ENCODE peak calls at places on chromosomes 5 and 9, in nine cellular contexts. C, K, J, Q, G, Y, F, B and N are unnamed samples.

GRCh38 chr9:79616013-79616412 is 44.2 kb downstream of the TLE4 start:
- DNase-seq in C (no peak), K (peak; percentile 87), J (no peak), Q (peak; percentile 38), G (no peak), Y (no peak), F (no peak), B (no peak), N (no peak)

GRCh38 chr5:152072076-152072475 is 147.4 kb upstream of the GLRA1 start:
- DNase-seq in C (no peak), K (no peak), J (no peak), Q (no peak), G (no peak), Y (no peak), F (peak; percentile 31), B (no peak), N (no peak)

GRCh38 chr5:172640822-172641358 is at the start of gene NEURL1B:
- DNase-seq in C (no peak), K (peak; percentile 24), J (peak; percentile 90), Q (peak; percentile 43), G (peak; percentile 77), Y (peak; percentile 83), F (no peak), B (peak; percentile 91), N (peak; percentile 86)

GRCh38 chr9:137649553-137649952 is 30.7 kb downstream of the EHMT1 start:
- DNase-seq in C (no peak), K (no peak), J (no peak), Q (no peak), G (no peak), Y (no peak), F (no peak), B (no peak), N (no peak)

GRCh38 chr5:39190311-39191102 is 28.9 kb downstream of the FYB1 start:
- DNase-seq in C (no peak), K (peak; percentile 20), J (no peak), Q (no peak), G (no peak), Y (no peak), F (no peak), B (no peak), N (no peak)

GRCh38 chr5:317086-317811 is 4.3 kb upstream of the AHRR start:
- DNase-seq in C (peak; percentile 80), K (peak; percentile 67), J (no peak), Q (peak; percentile 76), G (no peak), Y (no peak), F (peak; percentile 57), B (peak; percentile 82), N (peak; percentile 82)

GRCh38 chr9:93098236-93098946 is 2.4 kb downstream of the CARD19 start:
- DNase-seq in C (peak; percentile 98), K (peak; percentile 96), J (peak; percentile 94), Q (peak; percentile 98), G (peak; percentile 85), Y (peak; percentile 94), F (peak; percentile 98), B (peak; percentile 82), N (peak; percentile 19)

GRCh38 chr5:17228833-17229291 is 11.4 kb downstream of the BASP1 start:
- DNase-seq in C (no peak), K (peak; percentile 54), J (no peak), Q (peak; percentile 72), G (no peak), Y (no peak), F (no peak), B (no peak), N (no peak)

GRCh38 chr5:176844281-176844680 is 33.9 kb downstream of the UNC5A start:
- DNase-seq in C (no peak), K (no peak), J (no peak), Q (no peak), G (no peak), Y (no peak), F (no peak), B (no peak), N (no peak)

GRCh38 chr5:178234121-178234752 is 1.6 kb upstream of the PHYKPL start:
- DNase-seq in C (no peak), K (no peak), J (peak; percentile 34), Q (no peak), G (no peak), Y (no peak), F (no peak), B (no peak), N (no peak)

GRCh38 chr9:74125916-74126315 is 371.2 kb upstream of the RORB start:
- DNase-seq in C (no peak), K (peak; percentile 54), J (no peak), Q (no peak), G (no peak), Y (no peak), F (no peak), B (no peak), N (no peak)

GRCh38 chr5:137051165-137051564 is 448.0 kb downstream of the SPOCK1 start:
- DNase-seq in C (no peak), K (no peak), J (no peak), Q (no peak), G (no peak), Y (no peak), F (no peak), B (no peak), N (no peak)

GRCh38 chr5:42636425-42636824 is 120.2 kb upstream of the CCDC152 start:
- DNase-seq in C (no peak), K (no peak), J (no peak), Q (no peak), G (no peak), Y (no peak), F (no peak), B (no peak), N (no peak)

GRCh38 chr5:67842806-67843205 is 372.8 kb upstream of the PIK3R1 start:
- DNase-seq in C (no peak), K (peak; percentile 77), J (no peak), Q (peak; percentile 5), G (no peak), Y (no peak), F (no peak), B (peak; percentile 48), N (peak; percentile 87)

GRCh38 chr5:179246227-179246626 is 99.0 kb downstream of the ADAMTS2 start:
- DNase-seq in C (no peak), K (no peak), J (no peak), Q (no peak), G (no peak), Y (no peak), F (no peak), B (no peak), N (no peak)

GRCh38 chr9:105883847-105884246 is 189.5 kb downstream of the TMEM38B start:
- DNase-seq in C (no peak), K (no peak), J (no peak), Q (no peak), G (no peak), Y (no peak), F (no peak), B (no peak), N (no peak)

GRCh38 chr5:171639966-171640365 is 145.7 kb upstream of the SMIM23 start:
- DNase-seq in C (no peak), K (no peak), J (no peak), Q (no peak), G (no peak), Y (no peak), F (no peak), B (no peak), N (no peak)

GRCh38 chr5:132063090-132063911 is 2.8 kb downstream of the IL3 start:
- DNase-seq in C (peak; percentile 92), K (peak; percentile 53), J (peak; percentile 82), Q (peak; percentile 68), G (peak; percentile 78), Y (peak; percentile 56), F (no peak), B (peak; percentile 84), N (peak; percentile 92)

GRCh38 chr9:131854906-131855504 is 115.1 kb upstream of the RAPGEF1 start:
- DNase-seq in C (no peak), K (no peak), J (no peak), Q (peak; percentile 54), G (no peak), Y (no peak), F (no peak), B (peak; percentile 46), N (peak; percentile 69)

GRCh38 chr5:72408602-72409001 is 88.4 kb downstream of the PTCD2 start:
- DNase-seq in C (no peak), K (no peak), J (no peak), Q (peak; percentile 47), G (no peak), Y (peak; percentile 52), F (no peak), B (no peak), N (no peak)

GRCh38 chr9:136345281-136346156 is 18.0 kb downstream of the DNLZ start:
- DNase-seq in C (peak; percentile 92), K (peak; percentile 28), J (peak; percentile 87), Q (peak; percentile 52), G (peak; percentile 80), Y (no peak), F (no peak), B (peak; percentile 74), N (peak; percentile 83)

GRCh38 chr5:15752886-15753285 is 252.9 kb downstream of the FBXL7 start:
- DNase-seq in C (no peak), K (peak; percentile 20), J (peak; percentile 83), Q (peak; percentile 52), G (no peak), Y (peak; percentile 46), F (no peak), B (peak; percentile 94), N (peak; percentile 90)

GRCh38 chr5:78497573-78498533 is 137.4 kb downstream of the SCAMP1 start:
- DNase-seq in C (no peak), K (no peak), J (peak; percentile 63), Q (no peak), G (no peak), Y (no peak), F (no peak), B (no peak), N (no peak)

GRCh38 chr5:74149395-74149794 is 491.1 kb downstream of the ENC1 start:
- DNase-seq in C (no peak), K (peak; percentile 45), J (no peak), Q (peak; percentile 81), G (peak; percentile 85), Y (peak; percentile 75), F (peak; percentile 34), B (no peak), N (no peak)

GRCh38 chr5:32123058-32123805 is 50.9 kb downstream of the GOLPH3 start:
- DNase-seq in C (no peak), K (no peak), J (no peak), Q (no peak), G (no peak), Y (no peak), F (no peak), B (no peak), N (no peak)

GRCh38 chr5:132526974-132527564 is 16.3 kb downstream of the IL5 start:
- DNase-seq in C (no peak), K (no peak), J (no peak), Q (no peak), G (no peak), Y (no peak), F (no peak), B (no peak), N (no peak)

GRCh38 chr5:35354751-35355150 is 124.5 kb upstream of the PRLR start:
- DNase-seq in C (no peak), K (no peak), J (no peak), Q (peak; percentile 23), G (no peak), Y (peak; percentile 61), F (no peak), B (no peak), N (no peak)

GRCh38 chr5:158135682-158136176 is 276.8 kb upstream of the CLINT1 start:
- DNase-seq in C (no peak), K (no peak), J (peak; percentile 55), Q (no peak), G (no peak), Y (no peak), F (no peak), B (no peak), N (peak; percentile 85)

GRCh38 chr9:25742241-25742640 is 64.0 kb upstream of the TUSC1 start:
- DNase-seq in C (no peak), K (no peak), J (no peak), Q (no peak), G (no peak), Y (no peak), F (no peak), B (no peak), N (no peak)

GRCh38 chr5:14365831-14366435 is 215.7 kb upstream of the OTULINL start:
- DNase-seq in C (no peak), K (no peak), J (no peak), Q (no peak), G (no peak), Y (no peak), F (peak; percentile 50), B (no peak), N (no peak)

GRCh38 chr9:132069046-132069898 is 10.4 kb downstream of the MED27 start:
- DNase-seq in C (no peak), K (no peak), J (no peak), Q (peak; percentile 79), G (no peak), Y (no peak), F (peak; percentile 74), B (no peak), N (no peak)